ENCODE peak calls at places on chromosomes 16 and 17, in ten cellular contexts. P, N, F, Q, V, I, C, Y, M and D are unnamed samples.

GRCh38 chr16:84421081-84421937 is 53.0 kb downstream of the ATP2C2 start:
- DNase-seq in P (no peak), N (no peak), F (no peak), Q (no peak), V (no peak), I (no peak), C (no peak), Y (no peak), M (no peak), D (no peak)

GRCh38 chr17:2649191-2649590 is 55.7 kb downstream of the PAFAH1B1 start:
- DNase-seq in P (no peak), N (no peak), F (no peak), Q (no peak), V (no peak), I (no peak), C (no peak), Y (no peak), M (no peak), D (no peak)

GRCh38 chr16:13767215-13767614 is 152.7 kb upstream of the ERCC4 start:
- DNase-seq in P (no peak), N (peak), F (peak), Q (no peak), V (no peak), I (no peak), C (no peak), Y (no peak), M (no peak), D (peak)

GRCh38 chr17:75440738-75441448 is 15.5 kb upstream of the TMEM94 start:
- DNase-seq in P (no peak), N (no peak), F (no peak), Q (no peak), V (no peak), I (no peak), C (no peak), Y (no peak), M (no peak), D (no peak)

GRCh38 chr16:14398014-14398717 is 231.9 kb downstream of the PARN start:
- DNase-seq in P (peak), N (no peak), F (no peak), Q (no peak), V (no peak), I (no peak), C (no peak), Y (no peak), M (no peak), D (no peak)

GRCh38 chr17:37220609-37220953 is 155.2 kb upstream of the C17orf78 start:
- DNase-seq in P (peak), N (no peak), F (peak), Q (peak), V (peak), I (no peak), C (peak), Y (no peak), M (no peak), D (no peak)

GRCh38 chr17:76268015-76268749 is 3.0 kb downstream of the UBALD2 start:
- DNase-seq in P (peak), N (no peak), F (peak), Q (peak), V (peak), I (peak), C (peak), Y (no peak), M (peak), D (no peak)

GRCh38 chr17:29124135-29124930 is 55.9 kb downstream of the MYO18A start:
- DNase-seq in P (peak), N (no peak), F (peak), Q (peak), V (peak), I (no peak), C (peak), Y (peak), M (no peak), D (peak)

GRCh38 chr17:51152766-51153209 is 571 bp upstream of the NME1 start:
- DNase-seq in P (peak), N (no peak), F (peak), Q (peak), V (no peak), I (no peak), C (no peak), Y (peak), M (no peak), D (peak)

GRCh38 chr17:69466905-69467630 is 52.6 kb downstream of the MAP2K6 start:
- DNase-seq in P (peak), N (no peak), F (peak), Q (peak), V (no peak), I (no peak), C (no peak), Y (peak), M (no peak), D (peak)

GRCh38 chr17:32610027-32610650 is 123.3 kb downstream of the CDK5R1 start:
- DNase-seq in P (no peak), N (no peak), F (no peak), Q (no peak), V (no peak), I (no peak), C (no peak), Y (no peak), M (no peak), D (no peak)

GRCh38 chr16:85948870-85949269 is 49.9 kb downstream of the IRF8 start:
- DNase-seq in P (no peak), N (no peak), F (no peak), Q (no peak), V (no peak), I (no peak), C (peak), Y (no peak), M (no peak), D (no peak)

GRCh38 chr17:17493249-17493985 is 2.8 kb downstream of the RASD1 start:
- DNase-seq in P (no peak), N (no peak), F (no peak), Q (no peak), V (no peak), I (no peak), C (no peak), Y (no peak), M (peak), D (no peak)

GRCh38 chr16:66524601-66525164 is 25.2 kb downstream of the TK2 start:
- DNase-seq in P (no peak), N (no peak), F (no peak), Q (no peak), V (no peak), I (no peak), C (peak), Y (no peak), M (no peak), D (no peak)

GRCh38 chr17:32794533-32795246 is 82.2 kb downstream of the MYO1D start:
- DNase-seq in P (no peak), N (no peak), F (no peak), Q (no peak), V (no peak), I (no peak), C (no peak), Y (peak), M (no peak), D (no peak)

GRCh38 chr17:40607641-40608040 is 40.0 kb downstream of the SMARCE1 start:
- DNase-seq in P (no peak), N (no peak), F (no peak), Q (no peak), V (no peak), I (no peak), C (no peak), Y (no peak), M (no peak), D (no peak)